ENCODE peak calls at places on chromosomes 6 and 20, in five cellular contexts. One of them, this sample, is unnamed.

GRCh38 chr6:120764312-120764711 is 570.0 kb downstream of the TBC1D32 start:
- DNase-seq in prostate gland: no peak
- DNase-seq in iPS DF 6.9: no peak
- DNase-seq in ACHN: no peak
- DNase-seq in T-helper 2 cell: no peak
- DNase-seq in this sample: no peak

GRCh38 chr6:4922488-4923037 is 81.3 kb downstream of the RPP40 start:
- DNase-seq in prostate gland: no peak
- DNase-seq in T-helper 2 cell: no peak
- DNase-seq in ACHN: no peak
- DNase-seq in iPS DF 6.9: no peak
- DNase-seq in this sample: no peak

GRCh38 chr6:9428416-9429172 is 986.3 kb downstream of the TFAP2A start:
- DNase-seq in iPS DF 6.9: no peak
- DNase-seq in prostate gland: no peak
- DNase-seq in T-helper 2 cell: no peak
- DNase-seq in ACHN: no peak
- DNase-seq in this sample: no peak

GRCh38 chr20:44970243-44970757 is 4.0 kb downstream of the STK4 start:
- DNase-seq in T-helper 2 cell: no peak
- DNase-seq in ACHN: no peak
- DNase-seq in prostate gland: no peak
- DNase-seq in iPS DF 6.9: no peak
- DNase-seq in this sample: no peak

GRCh38 chr6:75115501-75115900 is 90.4 kb downstream of the COL12A1 start:
- DNase-seq in iPS DF 6.9: no peak
- DNase-seq in T-helper 2 cell: no peak
- DNase-seq in prostate gland: no peak
- DNase-seq in ACHN: peak
- DNase-seq in this sample: no peak

GRCh38 chr20:40688129-40689099 is 622 bp downstream of the MAFB start:
- DNase-seq in prostate gland: no peak
- DNase-seq in ACHN: no peak
- DNase-seq in T-helper 2 cell: no peak
- DNase-seq in iPS DF 6.9: no peak
- DNase-seq in this sample: peak

GRCh38 chr6:137229075-137229759 is 10.0 kb upstream of the IFNGR1 start:
- DNase-seq in prostate gland: no peak
- DNase-seq in iPS DF 6.9: no peak
- DNase-seq in T-helper 2 cell: no peak
- DNase-seq in ACHN: no peak
- DNase-seq in this sample: no peak

GRCh38 chr6:165480916-165481315 is 171.5 kb upstream of the C6orf118 start:
- DNase-seq in ACHN: no peak
- DNase-seq in prostate gland: peak
- DNase-seq in T-helper 2 cell: no peak
- DNase-seq in iPS DF 6.9: no peak
- DNase-seq in this sample: no peak

GRCh38 chr20:32638848-32639247 is 34.9 kb downstream of the C20orf203 start:
- DNase-seq in T-helper 2 cell: no peak
- DNase-seq in ACHN: no peak
- DNase-seq in iPS DF 6.9: no peak
- DNase-seq in prostate gland: no peak
- DNase-seq in this sample: no peak

GRCh38 chr6:26053929-26054658 is 33.1 kb upstream of the HFE start:
- DNase-seq in ACHN: no peak
- DNase-seq in iPS DF 6.9: no peak
- DNase-seq in T-helper 2 cell: no peak
- DNase-seq in prostate gland: no peak
- DNase-seq in this sample: peak

GRCh38 chr6:118580585-118581419 is 32.7 kb downstream of the PLN start:
- DNase-seq in ACHN: peak
- DNase-seq in prostate gland: peak
- DNase-seq in T-helper 2 cell: no peak
- DNase-seq in iPS DF 6.9: peak
- DNase-seq in this sample: peak

GRCh38 chr6:45533394-45533793 is 155.7 kb upstream of the SUPT3H start:
- DNase-seq in prostate gland: no peak
- DNase-seq in iPS DF 6.9: no peak
- DNase-seq in T-helper 2 cell: no peak
- DNase-seq in ACHN: no peak
- DNase-seq in this sample: no peak

GRCh38 chr6:13486679-13487121 is 700 bp downstream of the GFOD1 start:
- DNase-seq in T-helper 2 cell: peak
- DNase-seq in iPS DF 6.9: no peak
- DNase-seq in prostate gland: peak
- DNase-seq in ACHN: peak
- DNase-seq in this sample: peak

GRCh38 chr20:21706345-21707195 is 1.1 kb downstream of the PAX1 start:
- DNase-seq in T-helper 2 cell: no peak
- DNase-seq in iPS DF 6.9: no peak
- DNase-seq in ACHN: no peak
- DNase-seq in prostate gland: no peak
- DNase-seq in this sample: no peak

GRCh38 chr20:3194617-3195280 is 9.7 kb downstream of the DDRGK1 start:
- DNase-seq in prostate gland: no peak
- DNase-seq in T-helper 2 cell: no peak
- DNase-seq in ACHN: no peak
- DNase-seq in iPS DF 6.9: no peak
- DNase-seq in this sample: no peak

GRCh38 chr20:45874576-45874975 is 6.5 kb upstream of the ZSWIM1 start:
- DNase-seq in iPS DF 6.9: no peak
- DNase-seq in prostate gland: no peak
- DNase-seq in T-helper 2 cell: no peak
- DNase-seq in ACHN: no peak
- DNase-seq in this sample: no peak

GRCh38 chr20:64106981-64107735 is at the start of gene NPBWR2:
- DNase-seq in ACHN: no peak
- DNase-seq in iPS DF 6.9: no peak
- DNase-seq in prostate gland: no peak
- DNase-seq in T-helper 2 cell: peak
- DNase-seq in this sample: no peak

GRCh38 chr6:76453270-76453669 is 380.8 kb upstream of the IMPG1 start:
- DNase-seq in iPS DF 6.9: no peak
- DNase-seq in ACHN: no peak
- DNase-seq in prostate gland: no peak
- DNase-seq in T-helper 2 cell: no peak
- DNase-seq in this sample: no peak

GRCh38 chr6:119728935-119729334 is 379.4 kb upstream of the MAN1A1 start:
- DNase-seq in T-helper 2 cell: no peak
- DNase-seq in iPS DF 6.9: no peak
- DNase-seq in ACHN: no peak
- DNase-seq in prostate gland: no peak
- DNase-seq in this sample: no peak

GRCh38 chr6:147554281-147554680 is 45.8 kb downstream of the SAMD5 start:
- DNase-seq in iPS DF 6.9: no peak
- DNase-seq in prostate gland: no peak
- DNase-seq in T-helper 2 cell: no peak
- DNase-seq in ACHN: no peak
- DNase-seq in this sample: no peak

GRCh38 chr6:125868252-125868651 is 77.5 kb downstream of the NCOA7 start:
- DNase-seq in prostate gland: no peak
- DNase-seq in T-helper 2 cell: no peak
- DNase-seq in iPS DF 6.9: no peak
- DNase-seq in ACHN: no peak
- DNase-seq in this sample: no peak

GRCh38 chr6:66900081-66900770 is 1193.2 kb upstream of the EYS start:
- DNase-seq in iPS DF 6.9: no peak
- DNase-seq in ACHN: no peak
- DNase-seq in prostate gland: no peak
- DNase-seq in T-helper 2 cell: no peak
- DNase-seq in this sample: no peak

GRCh38 chr6:36491378-36491965 is 48.7 kb downstream of the KCTD20 start:
- DNase-seq in iPS DF 6.9: no peak
- DNase-seq in T-helper 2 cell: no peak
- DNase-seq in prostate gland: no peak
- DNase-seq in ACHN: no peak
- DNase-seq in this sample: no peak

GRCh38 chr6:56891754-56892153 is 63.2 kb upstream of the BEND6 start:
- DNase-seq in ACHN: no peak
- DNase-seq in T-helper 2 cell: no peak
- DNase-seq in prostate gland: no peak
- DNase-seq in iPS DF 6.9: no peak
- DNase-seq in this sample: peak

GRCh38 chr20:50577175-50578018 is 67.2 kb downstream of the PTPN1 start:
- DNase-seq in iPS DF 6.9: no peak
- DNase-seq in prostate gland: peak
- DNase-seq in T-helper 2 cell: no peak
- DNase-seq in ACHN: no peak
- DNase-seq in this sample: no peak

GRCh38 chr20:36214684-36215256 is 21.5 kb upstream of the AAR2 start:
- DNase-seq in ACHN: peak
- DNase-seq in prostate gland: no peak
- DNase-seq in iPS DF 6.9: no peak
- DNase-seq in T-helper 2 cell: no peak
- DNase-seq in this sample: peak

GRCh38 chr6:111846511-111847409 is 26.5 kb downstream of the FYN start:
- DNase-seq in prostate gland: no peak
- DNase-seq in T-helper 2 cell: no peak
- DNase-seq in iPS DF 6.9: no peak
- DNase-seq in ACHN: no peak
- DNase-seq in this sample: no peak

GRCh38 chr6:12058164-12058926 is 46.2 kb downstream of the HIVEP1 start:
- DNase-seq in T-helper 2 cell: no peak
- DNase-seq in ACHN: no peak
- DNase-seq in prostate gland: no peak
- DNase-seq in iPS DF 6.9: no peak
- DNase-seq in this sample: no peak

GRCh38 chr6:21459646-21460045 is 133.9 kb upstream of the SOX4 start:
- DNase-seq in iPS DF 6.9: no peak
- DNase-seq in ACHN: no peak
- DNase-seq in T-helper 2 cell: no peak
- DNase-seq in prostate gland: no peak
- DNase-seq in this sample: no peak

GRCh38 chr20:18137412-18138265 is at the start of the genes KAT14 and PET117:
- DNase-seq in iPS DF 6.9: peak
- DNase-seq in prostate gland: peak
- DNase-seq in T-helper 2 cell: peak
- DNase-seq in ACHN: peak
- DNase-seq in this sample: peak

GRCh38 chr6:90315354-90315960 is 18.8 kb upstream of the BACH2 start:
- DNase-seq in T-helper 2 cell: no peak
- DNase-seq in iPS DF 6.9: no peak
- DNase-seq in ACHN: no peak
- DNase-seq in prostate gland: no peak
- DNase-seq in this sample: no peak